ENCODE peak calls at places on chromosomes 16 and 17, in ten cellular contexts. I is astrocyte, P is cardiac muscle cell, E is Calu3, L is neural progenitor cell, D is HFF-Myc, V is nephron progenitor cell, H is GM10248, U is A549, T is CD14-positive monocyte. Y is an unnamed sample.

GRCh38 chr17:65783845-65784334 is 222.4 kb upstream of the AXIN2 start:
- DNase-seq in I (peak), P (no peak), E (peak), L (no peak), D (peak), V (no peak), H (no peak), U (peak), T (no peak), Y (peak)

GRCh38 chr16:10867199-10867598 is 9.8 kb upstream of the CIITA start:
- DNase-seq in I (no peak), P (no peak), E (no peak), L (no peak), D (no peak), V (no peak), H (no peak), U (no peak), T (no peak), Y (no peak)

GRCh38 chr17:36629252-36629847 is 28.0 kb downstream of the MRM1 start:
- DNase-seq in I (peak), P (peak), E (peak), L (peak), D (peak), V (peak), H (peak), U (peak), T (peak), Y (peak)

GRCh38 chr16:69179255-69180010 is 7.5 kb upstream of the SNTB2 start:
- DNase-seq in I (peak), P (peak), E (peak), L (no peak), D (peak), V (no peak), H (no peak), U (no peak), T (no peak), Y (peak)

GRCh38 chr17:1002771-1003555 is 6.0 kb downstream of the TIMM22 start:
- DNase-seq in I (peak), P (no peak), E (no peak), L (no peak), D (no peak), V (no peak), H (no peak), U (no peak), T (no peak), Y (peak)

GRCh38 chr16:68369697-68370096 is 58.9 kb downstream of the PRMT7 start:
- DNase-seq in I (no peak), P (no peak), E (no peak), L (no peak), D (no peak), V (no peak), H (peak), U (no peak), T (no peak), Y (no peak)

GRCh38 chr16:84360170-84360569 is 8.2 kb upstream of the ATP2C2 start:
- DNase-seq in I (peak), P (no peak), E (peak), L (no peak), D (no peak), V (no peak), H (no peak), U (no peak), T (no peak), Y (no peak)

GRCh38 chr16:19027416-19027815 is 40.0 kb upstream of the COQ7 start:
- DNase-seq in I (no peak), P (no peak), E (no peak), L (no peak), D (no peak), V (no peak), H (no peak), U (no peak), T (no peak), Y (no peak)

GRCh38 chr17:72362466-72363335 is 241.9 kb downstream of the SOX9 start:
- DNase-seq in I (peak), P (no peak), E (no peak), L (no peak), D (no peak), V (no peak), H (no peak), U (peak), T (no peak), Y (peak)

GRCh38 chr16:67399218-67399733 is 6.0 kb upstream of the TPPP3 start:
- DNase-seq in I (no peak), P (peak), E (peak), L (peak), D (no peak), V (peak), H (peak), U (peak), T (no peak), Y (no peak)

GRCh38 chr16:50238868-50239301 is 27.5 kb upstream of the ADCY7 start:
- DNase-seq in I (no peak), P (no peak), E (no peak), L (no peak), D (no peak), V (no peak), H (no peak), U (no peak), T (no peak), Y (no peak)

GRCh38 chr16:27188633-27189032 is 14.7 kb upstream of the KDM8 start:
- DNase-seq in I (no peak), P (no peak), E (no peak), L (no peak), D (no peak), V (no peak), H (no peak), U (no peak), T (no peak), Y (no peak)

GRCh38 chr17:27370776-27371175 is 76.9 kb downstream of the WSB1 start:
- DNase-seq in I (no peak), P (no peak), E (no peak), L (no peak), D (no peak), V (no peak), H (no peak), U (no peak), T (no peak), Y (no peak)

GRCh38 chr17:56367381-56367780 is 214.1 kb downstream of the ANKFN1 start:
- DNase-seq in I (no peak), P (no peak), E (no peak), L (peak), D (no peak), V (no peak), H (no peak), U (no peak), T (no peak), Y (no peak)

GRCh38 chr17:9239260-9239820 is 218.0 kb downstream of the NTN1 start:
- DNase-seq in I (no peak), P (no peak), E (no peak), L (no peak), D (no peak), V (no peak), H (no peak), U (no peak), T (no peak), Y (no peak)

GRCh38 chr16:52002021-52002420 is 544.9 kb downstream of the TOX3 start:
- DNase-seq in I (no peak), P (no peak), E (peak), L (no peak), D (no peak), V (no peak), H (no peak), U (no peak), T (no peak), Y (no peak)

GRCh38 chr16:84947022-84947421 is 64.3 kb downstream of the ZDHHC7 start:
- DNase-seq in I (no peak), P (no peak), E (no peak), L (no peak), D (no peak), V (no peak), H (no peak), U (no peak), T (no peak), Y (no peak)

GRCh38 chr16:84879569-84880487 is 60.0 kb downstream of the CRISPLD2 start:
- DNase-seq in I (no peak), P (no peak), E (peak), L (no peak), D (no peak), V (no peak), H (no peak), U (peak), T (no peak), Y (no peak)

GRCh38 chr17:65558683-65559311 is 2.7 kb downstream of the AXIN2 start:
- DNase-seq in I (no peak), P (peak), E (no peak), L (peak), D (no peak), V (peak), H (no peak), U (no peak), T (no peak), Y (no peak)

GRCh38 chr17:6509295-6509771 is 47.0 kb downstream of the PITPNM3 start:
- DNase-seq in I (no peak), P (no peak), E (peak), L (no peak), D (no peak), V (no peak), H (no peak), U (no peak), T (no peak), Y (no peak)

GRCh38 chr17:75694536-75694935 is 26.7 kb upstream of the ITGB4 start:
- DNase-seq in I (no peak), P (no peak), E (no peak), L (no peak), D (no peak), V (no peak), H (no peak), U (no peak), T (no peak), Y (no peak)

GRCh38 chr17:75695830-75696271 is 25.4 kb upstream of the ITGB4 start:
- DNase-seq in I (no peak), P (no peak), E (no peak), L (no peak), D (no peak), V (no peak), H (no peak), U (no peak), T (no peak), Y (no peak)

GRCh38 chr17:75695141-75695829 is 26.0 kb upstream of the ITGB4 start:
- DNase-seq in I (peak), P (no peak), E (no peak), L (no peak), D (no peak), V (no peak), H (no peak), U (no peak), T (no peak), Y (peak)

GRCh38 chr17:75692976-75693375 is 25.8 kb downstream of the SAP30BP start:
- DNase-seq in I (no peak), P (no peak), E (no peak), L (no peak), D (no peak), V (no peak), H (no peak), U (no peak), T (no peak), Y (no peak)

GRCh38 chr17:75693500-75694481 is 26.7 kb downstream of the SAP30BP start:
- DNase-seq in I (peak), P (peak), E (peak), L (peak), D (peak), V (no peak), H (no peak), U (peak), T (no peak), Y (peak)
- TF ChIP-seq CTCF in I (peak), P (no peak), E (no peak), L (no peak), D (peak), V (no peak), H (no peak), U (no peak), T (no peak), Y (peak)

DNA sequence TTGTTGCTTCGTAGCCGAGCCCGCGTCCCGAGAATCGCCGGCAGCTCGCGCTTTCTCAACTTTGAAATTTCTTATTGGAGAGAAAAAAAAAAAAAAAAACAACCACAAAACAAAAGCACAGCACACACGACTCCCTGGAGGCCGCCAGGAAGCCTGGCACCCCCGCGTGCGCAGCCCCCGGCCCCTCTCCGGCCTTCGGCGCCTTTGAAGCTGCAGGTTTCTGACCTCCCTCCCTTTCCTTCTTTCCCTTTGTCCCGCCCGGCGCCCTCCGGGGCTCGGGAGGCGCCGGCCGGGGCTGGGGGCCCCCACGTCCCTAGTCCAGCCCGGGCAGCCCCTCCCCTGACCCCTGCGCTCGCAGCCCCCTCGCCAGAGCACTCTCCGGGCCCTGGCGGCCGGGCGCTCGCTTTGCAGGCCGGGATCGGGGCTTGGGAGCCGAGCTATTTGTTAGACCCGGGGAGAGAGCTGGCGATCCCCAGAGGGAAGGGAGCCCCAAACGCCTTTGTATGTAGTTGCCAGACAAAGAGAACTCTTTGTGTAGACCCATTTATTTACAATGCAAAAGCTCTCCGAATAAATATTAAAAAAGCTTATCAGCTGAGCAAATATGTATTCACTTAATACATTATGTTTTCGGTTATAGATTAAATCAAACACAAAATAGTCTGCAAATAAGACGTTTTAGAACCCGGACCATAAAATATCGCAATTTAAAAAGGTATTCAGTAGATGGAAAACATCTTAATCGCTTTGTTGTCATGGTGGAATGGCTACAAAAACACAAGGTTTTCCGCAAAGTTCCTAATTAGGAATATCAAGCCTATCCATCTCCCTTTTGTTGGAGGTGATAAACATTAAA is 2.3 kb downstream of the BAHCC1 start:
- DNase-seq in I (no peak), P (peak), E (no peak), L (peak), D (no peak), V (peak), H (no peak), U (peak), T (no peak), Y (peak)
- TF ChIP-seq CTCF in I (no peak), P (peak), E (no peak), L (peak), D (peak), V (peak), H (no peak), U (no peak), T (peak), Y (peak)

GRCh38 chr17:70251704-70252103 is 82.4 kb downstream of the KCNJ2 start:
- DNase-seq in I (peak), P (no peak), E (no peak), L (no peak), D (no peak), V (no peak), H (no peak), U (no peak), T (no peak), Y (no peak)
- TF ChIP-seq CTCF in I (no peak), P (no peak), E (no peak), L (no peak), D (no peak), V (no peak), H (no peak), U (no peak), T (no peak), Y (no peak)

DNA sequence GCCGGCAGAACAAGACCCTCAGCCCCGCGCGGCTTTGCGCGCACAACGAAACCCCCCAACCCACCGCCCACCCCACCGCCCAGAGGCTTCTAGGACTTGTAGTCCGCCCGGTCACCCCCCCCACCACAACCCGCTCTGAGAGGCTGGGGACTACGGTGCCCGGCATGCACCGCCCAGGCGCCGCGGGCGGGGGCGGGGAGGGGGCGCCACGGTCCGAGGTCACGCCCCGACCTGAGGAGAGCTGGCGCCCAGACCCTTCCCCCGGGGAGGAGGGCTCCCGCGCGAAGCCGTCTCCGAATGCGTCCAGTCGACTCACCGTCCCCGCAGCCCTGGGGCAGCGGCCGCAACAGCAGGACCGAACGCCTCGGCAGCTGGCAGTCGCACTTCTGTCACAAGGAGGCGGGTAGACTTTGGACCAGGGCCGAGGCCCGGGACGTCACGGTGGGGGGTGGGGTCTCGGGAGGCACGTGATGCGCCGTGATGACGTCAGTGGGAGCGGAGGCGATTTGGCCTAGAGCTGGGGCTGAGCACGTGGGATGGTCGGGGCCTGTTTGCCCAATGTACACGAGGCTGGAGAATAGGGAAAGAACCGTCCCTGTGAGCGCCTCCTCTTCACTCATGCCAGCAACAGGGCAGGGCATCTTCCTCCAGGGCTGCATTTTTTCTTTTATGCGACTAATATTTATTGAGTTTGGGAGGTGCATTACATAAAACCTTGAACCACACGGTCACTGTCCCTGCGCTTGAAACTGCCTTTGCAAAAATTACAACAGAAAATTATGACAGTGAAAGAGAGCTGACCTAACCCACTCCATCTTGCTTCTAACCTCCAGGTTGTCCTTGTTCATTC is at the start of gene CDIP1:
- DNase-seq in I (peak), P (peak), E (peak), L (peak), D (peak), V (peak), H (peak), U (peak), T (peak), Y (peak)
- TF ChIP-seq CTCF in I (no peak), P (peak), E (no peak), L (peak), D (no peak), V (no peak), H (no peak), U (no peak), T (no peak), Y (no peak)